ENCODE peak calls at places on chromosomes 12 and 14, in nine cellular contexts. D is AG04450; W is foreskin fibroblast; P is endodermal cell; V is uterus; R is lower leg skin; M is breast epithelium; K is effector memory CD4-positive, alpha-beta T cell; I is psoas muscle. N is an unnamed sample.

GRCh38 chr12:2284857-2285256 is 232.1 kb downstream of the CACNA1C start:
- DNase-seq in D (no peak), W (peak), P (peak), V (peak), R (peak), M (peak), K (no peak), I (peak), N (peak)

GRCh38 chr14:56334458-56334857 is 216.2 kb downstream of the PELI2 start:
- DNase-seq in D (no peak), W (peak), P (no peak), V (no peak), R (no peak), M (no peak), K (no peak), I (no peak), N (peak)

GRCh38 chr12:5898874-5899273 is 46.2 kb downstream of the ANO2 start:
- DNase-seq in D (no peak), W (no peak), P (peak), V (no peak), R (no peak), M (no peak), K (no peak), I (no peak), N (no peak)

GRCh38 chr14:63542231-63542999 is 762 bp downstream of the PPP2R5E start:
- DNase-seq in D (no peak), W (peak), P (no peak), V (peak), R (peak), M (peak), K (peak), I (no peak), N (no peak)

GRCh38 chr12:5232291-5232690 is 188.6 kb downstream of the KCNA5 start:
- DNase-seq in D (no peak), W (no peak), P (no peak), V (no peak), R (no peak), M (no peak), K (no peak), I (no peak), N (no peak)

GRCh38 chr12:68499616-68500015 is 111.1 kb upstream of the RAP1B start:
- DNase-seq in D (no peak), W (peak), P (no peak), V (no peak), R (no peak), M (no peak), K (no peak), I (no peak), N (peak)

GRCh38 chr12:75979181-75979580 is 52.4 kb downstream of the PHLDA1 start:
- DNase-seq in D (no peak), W (peak), P (no peak), V (no peak), R (no peak), M (no peak), K (peak), I (no peak), N (no peak)

GRCh38 chr12:124769166-124769530 is 94.5 kb downstream of the SCARB1 start:
- DNase-seq in D (no peak), W (peak), P (no peak), V (no peak), R (no peak), M (no peak), K (no peak), I (no peak), N (peak)

GRCh38 chr12:54390668-54391551 is 6.4 kb upstream of the ZNF385A start:
- DNase-seq in D (no peak), W (peak), P (peak), V (no peak), R (peak), M (peak), K (peak), I (peak), N (no peak)

GRCh38 chr12:8890313-8891084 is 23.8 kb upstream of the PHC1 start:
- DNase-seq in D (peak), W (peak), P (peak), V (peak), R (peak), M (no peak), K (peak), I (peak), N (peak)

GRCh38 chr14:99884834-99885648 is 91.8 kb downstream of the EML1 start:
- DNase-seq in D (peak), W (peak), P (no peak), V (peak), R (no peak), M (no peak), K (no peak), I (no peak), N (peak)

GRCh38 chr12:52630609-52631200 is 12.3 kb upstream of the KRT73 start:
- DNase-seq in D (no peak), W (no peak), P (peak), V (no peak), R (peak), M (no peak), K (no peak), I (no peak), N (no peak)

GRCh38 chr14:64971890-64972785 is at the start of gene RAB15:
- DNase-seq in D (no peak), W (peak), P (peak), V (no peak), R (no peak), M (peak), K (peak), I (peak), N (no peak)

DNA sequence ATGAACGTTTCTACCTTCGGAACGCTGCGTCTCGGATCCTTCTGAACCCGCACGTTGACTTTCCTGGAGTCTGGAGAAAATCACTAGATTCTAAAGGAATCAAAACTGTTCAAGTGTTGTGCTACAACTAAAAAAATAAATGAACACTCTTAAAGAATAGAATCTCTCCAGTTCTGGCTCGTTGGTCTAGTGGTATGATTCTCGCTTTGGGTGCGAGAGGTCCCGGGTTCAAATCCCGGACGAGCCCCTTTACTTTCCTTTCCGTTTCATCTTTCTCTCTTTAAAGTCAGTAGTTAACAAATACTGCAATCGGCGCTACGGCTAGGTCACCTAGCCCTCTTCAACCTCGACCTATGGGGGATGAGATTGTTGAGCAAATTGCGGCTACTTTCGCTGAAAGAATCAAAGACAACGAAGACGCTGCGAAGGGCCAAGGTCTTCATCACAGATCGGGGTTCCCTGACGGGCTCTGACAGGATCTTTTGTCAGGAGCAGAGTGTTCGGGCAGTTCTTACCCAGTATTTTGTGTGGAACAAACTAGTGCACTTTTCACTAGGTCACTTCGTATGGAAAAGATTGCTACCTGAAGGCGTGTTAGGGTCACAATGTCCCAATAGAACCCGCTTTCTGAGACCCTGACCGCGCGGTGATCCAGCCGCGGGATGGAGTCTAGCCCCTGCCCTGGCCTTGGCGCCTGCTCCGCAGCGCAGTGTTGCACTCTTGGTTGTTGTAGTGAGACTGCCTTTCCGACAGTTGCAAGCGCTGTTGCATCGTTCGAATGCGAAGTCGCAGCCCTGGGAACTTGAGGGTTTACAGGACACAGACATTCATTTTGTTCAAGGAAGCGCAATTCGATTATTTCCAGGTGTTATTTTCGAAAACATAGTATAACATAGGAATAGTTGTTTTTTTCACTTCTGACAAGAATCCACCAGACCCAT is 8.4 kb downstream of the OR6S1 start:
- DNase-seq in D (peak), W (peak), P (peak), V (peak), R (no peak), M (no peak), K (peak), I (no peak), N (peak)
- H3K4me3 ChIP-seq in D (peak), W (peak), P (peak), V (peak), R (no peak), M (peak), K (peak), I (peak), N (peak)

DNA sequence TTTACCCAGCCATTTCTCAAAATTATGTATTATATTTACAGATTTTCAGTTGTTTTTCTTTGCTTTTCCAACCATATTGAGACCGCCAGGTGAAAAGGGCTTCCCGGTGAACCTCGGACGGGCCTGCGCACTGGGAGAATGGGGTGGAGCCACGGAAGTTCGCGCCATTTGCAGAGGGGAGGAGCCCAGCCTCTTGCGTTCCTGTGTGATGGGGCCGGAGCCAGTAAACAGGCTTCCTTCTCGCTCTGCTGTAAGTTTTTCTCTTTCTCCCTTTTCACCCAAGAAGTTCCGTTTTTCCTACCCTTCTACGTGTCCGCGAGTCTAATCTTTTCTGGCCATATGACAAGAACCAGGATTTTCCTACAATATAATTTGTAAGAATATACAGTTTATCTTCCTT is 1108.8 kb upstream of the SEL1L start:
- DNase-seq in D (no peak), W (peak), P (peak), V (no peak), R (no peak), M (peak), K (no peak), I (no peak), N (no peak)
- H3K4me3 ChIP-seq in D (no peak), W (no peak), P (no peak), V (no peak), R (no peak), M (no peak), K (no peak), I (no peak), N (peak)

DNA sequence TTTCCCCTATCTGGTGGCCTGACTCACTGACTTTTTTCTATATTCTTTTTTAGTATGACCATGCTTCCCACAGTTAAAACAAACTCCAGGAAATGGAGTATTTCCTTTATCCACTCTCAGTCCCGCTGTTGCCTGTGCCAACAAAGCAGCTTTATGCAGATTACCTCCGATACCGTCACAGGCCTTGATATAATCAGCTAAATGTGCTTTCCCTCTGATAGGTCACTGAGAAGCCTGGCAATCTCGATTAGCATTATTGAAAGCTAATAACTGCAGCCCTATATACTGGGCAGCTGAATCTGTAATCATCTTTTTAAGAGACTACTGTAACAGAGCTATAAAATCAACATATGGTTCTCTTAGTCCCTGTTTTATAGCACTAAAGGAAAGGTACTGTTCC is 243.5 kb downstream of the KIF21A start:
- DNase-seq in D (no peak), W (no peak), P (no peak), V (no peak), R (no peak), M (no peak), K (no peak), I (no peak), N (peak)
- H3K4me3 ChIP-seq in D (no peak), W (no peak), P (no peak), V (no peak), R (no peak), M (no peak), K (no peak), I (no peak), N (no peak)

GRCh38 chr14:104935955-104936354 is 11.3 kb downstream of the PLD4 start:
- DNase-seq in D (no peak), W (no peak), P (peak), V (peak), R (peak), M (no peak), K (no peak), I (no peak), N (no peak)

GRCh38 chr14:104932676-104933631 is 8.3 kb downstream of the PLD4 start:
- DNase-seq in D (peak), W (peak), P (peak), V (peak), R (peak), M (peak), K (peak), I (peak), N (peak)

GRCh38 chr14:104935026-104935650 is 10.5 kb downstream of the PLD4 start:
- DNase-seq in D (no peak), W (no peak), P (no peak), V (peak), R (peak), M (no peak), K (no peak), I (no peak), N (no peak)

GRCh38 chr14:104933721-104934379 is 9.2 kb downstream of the PLD4 start:
- DNase-seq in D (no peak), W (no peak), P (peak), V (no peak), R (peak), M (peak), K (no peak), I (no peak), N (no peak)

DNA sequence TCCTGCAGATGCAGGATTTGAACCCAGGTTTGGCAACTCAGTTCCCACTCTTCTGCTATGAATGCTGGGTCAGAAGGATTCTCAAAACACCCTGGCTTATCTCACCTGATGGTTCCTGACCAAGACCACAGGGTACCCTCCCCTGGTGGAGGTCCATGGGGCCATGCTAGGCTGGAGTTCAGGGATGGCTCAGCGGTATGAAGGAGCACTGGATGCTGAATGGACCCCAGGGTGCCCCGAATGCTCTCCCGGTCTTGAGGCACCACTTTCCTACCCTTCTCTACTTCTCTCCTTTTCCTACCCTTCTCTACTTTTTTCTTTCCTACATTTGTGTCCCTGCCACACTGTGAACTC is 9.7 kb downstream of the PLD4 start:
- DNase-seq in D (no peak), W (no peak), P (peak), V (peak), R (peak), M (no peak), K (no peak), I (no peak), N (no peak)
- H3K4me3 ChIP-seq in D (no peak), W (peak), P (no peak), V (no peak), R (no peak), M (no peak), K (no peak), I (no peak), N (no peak)

GRCh38 chr12:120286768-120287490 is 4.8 kb downstream of the RNU4-2 start:
- DNase-seq in D (no peak), W (no peak), P (peak), V (no peak), R (no peak), M (no peak), K (no peak), I (no peak), N (peak)

GRCh38 chr12:120292661-120293531 is at the start of gene RNU4-1:
- DNase-seq in D (peak), W (peak), P (peak), V (peak), R (peak), M (peak), K (peak), I (peak), N (peak)

GRCh38 chr12:120287491-120287890 is 4.2 kb downstream of the RNU4-2 start:
- DNase-seq in D (no peak), W (no peak), P (peak), V (no peak), R (no peak), M (no peak), K (no peak), I (no peak), N (no peak)

GRCh38 chr12:120292411-120292660 is 633 bp upstream of the RNU4-2 start:
- DNase-seq in D (no peak), W (no peak), P (no peak), V (no peak), R (no peak), M (no peak), K (no peak), I (no peak), N (no peak)

GRCh38 chr12:120290541-120291312 is 976 bp downstream of the RNU4-2 start:
- DNase-seq in D (no peak), W (no peak), P (peak), V (peak), R (peak), M (no peak), K (peak), I (no peak), N (no peak)
- H3K4me3 ChIP-seq in D (peak), W (peak), P (peak), V (peak), R (no peak), M (peak), K (peak), I (peak), N (peak)

N was measured in fibroblast of lung.